ENCODE peak calls at places on chromosome 7, in four cellular contexts. Y, C, V and K are unnamed samples.

GRCh38 chr7:29243777-29244655 is 49.4 kb downstream of the CHN2 start:
- DNase-seq in Y (no peak), C (no peak), V (peak), K (no peak)

GRCh38 chr7:99440195-99440594 is 1.5 kb downstream of the CPSF4 start:
- DNase-seq in Y (no peak), C (no peak), V (no peak), K (peak)

GRCh38 chr7:158388072-158388471 is 199.6 kb downstream of the PTPRN2 start:
- DNase-seq in Y (no peak), C (no peak), V (no peak), K (no peak)

GRCh38 chr7:117186218-117186617 is 136.6 kb downstream of the WNT2 start:
- DNase-seq in Y (no peak), C (peak), V (no peak), K (peak)

GRCh38 chr7:23404546-23405239 is 65.6 kb downstream of the IGF2BP3 start:
- DNase-seq in Y (peak), C (no peak), V (no peak), K (peak)

GRCh38 chr7:40047661-40048060 is 86.8 kb downstream of the MPLKIP start:
- DNase-seq in Y (no peak), C (peak), V (peak), K (no peak)

GRCh38 chr7:23287612-23288011 is 11.5 kb upstream of the MALSU1 start:
- DNase-seq in Y (no peak), C (no peak), V (peak), K (no peak)

GRCh38 chr7:152862033-152862432 is 102.5 kb downstream of the ACTR3B start:
- DNase-seq in Y (no peak), C (no peak), V (peak), K (no peak)

GRCh38 chr7:10022957-10023356 is 950.7 kb upstream of the PHF14 start:
- DNase-seq in Y (peak), C (peak), V (no peak), K (no peak)

GRCh38 chr7:103811997-103812396 is 177.5 kb downstream of the RELN start:
- DNase-seq in Y (no peak), C (no peak), V (no peak), K (no peak)

GRCh38 chr7:30467275-30467674 is 11.3 kb downstream of the NOD1 start:
- DNase-seq in Y (no peak), C (no peak), V (no peak), K (no peak)

GRCh38 chr7:111082351-111082750 is 8.6 kb upstream of the LRRN3 start:
- DNase-seq in Y (no peak), C (no peak), V (no peak), K (peak)

GRCh38 chr7:34191766-34192550 is 286.6 kb downstream of the BMPER start:
- DNase-seq in Y (no peak), C (no peak), V (no peak), K (peak)

GRCh38 chr7:129785457-129786178 is 167.1 kb downstream of the UBE2H start:
- DNase-seq in Y (no peak), C (no peak), V (no peak), K (no peak)

GRCh38 chr7:104652434-104652833 is 324.0 kb downstream of the LHFPL3 start:
- DNase-seq in Y (no peak), C (no peak), V (no peak), K (no peak)

GRCh38 chr7:33836797-33837355 is 68.5 kb upstream of the BMPER start:
- DNase-seq in Y (no peak), C (no peak), V (no peak), K (peak)

GRCh38 chr7:151233111-151233701 is 923 bp downstream of the CHPF2 start:
- DNase-seq in Y (peak), C (peak), V (peak), K (peak)

GRCh38 chr7:156764016-156764669 is 123.6 kb downstream of the RNF32 start:
- DNase-seq in Y (peak), C (peak), V (peak), K (peak)

GRCh38 chr7:73308074-73308664 is 457 bp downstream of the NSUN5 start:
- DNase-seq in Y (no peak), C (peak), V (no peak), K (no peak)

GRCh38 chr7:128796325-128796724 is 4.6 kb downstream of the CCDC136 start:
- DNase-seq in Y (no peak), C (peak), V (no peak), K (peak)

GRCh38 chr7:154978045-154978444 is 24.9 kb downstream of the PAXIP1 start:
- DNase-seq in Y (no peak), C (peak), V (peak), K (no peak)

GRCh38 chr7:15341811-15342210 is 220.0 kb downstream of the AGMO start:
- DNase-seq in Y (no peak), C (no peak), V (no peak), K (peak)

GRCh38 chr7:47552631-47553030 is 29.3 kb downstream of the TNS3 start:
- DNase-seq in Y (no peak), C (peak), V (no peak), K (peak)

GRCh38 chr7:150973571-150974451 is 4.3 kb downstream of the KCNH2 start:
- DNase-seq in Y (peak), C (no peak), V (no peak), K (no peak)

GRCh38 chr7:110204527-110204926 is 886.4 kb upstream of the LRRN3 start:
- DNase-seq in Y (no peak), C (no peak), V (no peak), K (peak)

GRCh38 chr7:54705436-54705835 is 53.6 kb downstream of the SEC61G start:
- DNase-seq in Y (no peak), C (peak), V (peak), K (peak)